ENCODE peak calls at places on chromosomes 16 and 17, in six cellular contexts. One of them, this sample, is unnamed. For H3K4me1, the result is how much of the 10 kb centered on the place peaks cover.

GRCh38 chr17:60398227-60398959 is 6.5 kb upstream of the USP32 start:
- DNase-seq in prostate gland: no peak
- DNase-seq in H1: no peak
- DNase-seq in SK-N-SH: no peak
- DNase-seq in breast epithelium: no peak
- DNase-seq in HCT116: no peak
- DNase-seq in this sample: no peak

GRCh38 chr16:4936181-4936990 is 562 bp downstream of the PPL start:
- DNase-seq in prostate gland: peak
- DNase-seq in H1: peak
- DNase-seq in SK-N-SH: peak
- DNase-seq in breast epithelium: no peak
- DNase-seq in HCT116: no peak
- DNase-seq in this sample: no peak

GRCh38 chr17:75031972-75032895 is 14.5 kb downstream of the ATP5PD start:
- DNase-seq in prostate gland: peak
- DNase-seq in H1: peak
- DNase-seq in SK-N-SH: peak
- DNase-seq in breast epithelium: peak
- DNase-seq in HCT116: peak
- DNase-seq in this sample: no peak

GRCh38 chr17:29592850-29593545 is at the start of gene ANKRD13B:
- DNase-seq in prostate gland: no peak
- DNase-seq in H1: peak
- DNase-seq in SK-N-SH: peak
- DNase-seq in breast epithelium: no peak
- DNase-seq in HCT116: no peak
- DNase-seq in this sample: no peak

GRCh38 chr16:73082608-73083007 is 34.7 kb upstream of the ZFHX3 start:
- DNase-seq in prostate gland: peak
- DNase-seq in H1: no peak
- DNase-seq in SK-N-SH: no peak
- DNase-seq in breast epithelium: no peak
- DNase-seq in HCT116: no peak
- DNase-seq in this sample: no peak

GRCh38 chr17:40322417-40323315 is 13.7 kb downstream of the RARA start:
- DNase-seq in prostate gland: no peak
- DNase-seq in H1: no peak
- DNase-seq in SK-N-SH: peak
- DNase-seq in breast epithelium: peak
- DNase-seq in HCT116: peak
- DNase-seq in this sample: no peak

GRCh38 chr17:5133311-5133710 is 17.5 kb downstream of the USP6 start:
- DNase-seq in prostate gland: peak
- DNase-seq in H1: no peak
- DNase-seq in SK-N-SH: no peak
- DNase-seq in breast epithelium: no peak
- DNase-seq in HCT116: no peak
- DNase-seq in this sample: no peak

GRCh38 chr17:42165751-42166150 is 11.0 kb upstream of the RAB5C start:
- DNase-seq in prostate gland: no peak
- DNase-seq in H1: no peak
- DNase-seq in SK-N-SH: no peak
- DNase-seq in breast epithelium: no peak
- DNase-seq in HCT116: no peak
- DNase-seq in this sample: no peak

GRCh38 chr16:87560428-87561199 is 41.7 kb upstream of the JPH3 start:
- DNase-seq in prostate gland: no peak
- DNase-seq in H1: peak
- DNase-seq in SK-N-SH: peak
- DNase-seq in breast epithelium: no peak
- DNase-seq in HCT116: peak
- DNase-seq in this sample: no peak

GRCh38 chr17:78774956-78775571 is 7.0 kb downstream of the CYTH1 start:
- DNase-seq in prostate gland: no peak
- DNase-seq in H1: no peak
- DNase-seq in SK-N-SH: no peak
- DNase-seq in breast epithelium: no peak
- DNase-seq in HCT116: no peak
- DNase-seq in this sample: no peak

GRCh38 chr16:56102159-56102798 is 89.0 kb upstream of the GNAO1 start:
- DNase-seq in prostate gland: no peak
- DNase-seq in H1: no peak
- DNase-seq in SK-N-SH: peak
- DNase-seq in breast epithelium: no peak
- DNase-seq in HCT116: no peak
- DNase-seq in this sample: no peak

GRCh38 chr17:63675231-63675606 is 24.7 kb downstream of the LIMD2 start:
- DNase-seq in prostate gland: no peak
- DNase-seq in H1: no peak
- DNase-seq in SK-N-SH: peak
- DNase-seq in breast epithelium: no peak
- DNase-seq in HCT116: no peak
- DNase-seq in this sample: no peak

GRCh38 chr17:2735896-2736295 is 13.6 kb downstream of the CCDC92B start:
- DNase-seq in prostate gland: no peak
- DNase-seq in H1: no peak
- DNase-seq in SK-N-SH: no peak
- DNase-seq in breast epithelium: no peak
- DNase-seq in HCT116: no peak
- DNase-seq in this sample: no peak

GRCh38 chr17:12637015-12637414 is 28.7 kb upstream of the MYOCD start:
- DNase-seq in prostate gland: no peak
- DNase-seq in H1: no peak
- DNase-seq in SK-N-SH: no peak
- DNase-seq in breast epithelium: no peak
- DNase-seq in HCT116: no peak
- DNase-seq in this sample: no peak

GRCh38 chr16:57424599-57424998 is 20.0 kb downstream of the CCL17 start:
- DNase-seq in prostate gland: no peak
- DNase-seq in H1: no peak
- DNase-seq in SK-N-SH: no peak
- DNase-seq in breast epithelium: no peak
- DNase-seq in HCT116: no peak
- DNase-seq in this sample: no peak

GRCh38 chr17:7475764-7476422 is 3.5 kb downstream of the ZBTB4 start:
- DNase-seq in prostate gland: no peak
- DNase-seq in H1: no peak
- DNase-seq in SK-N-SH: no peak
- DNase-seq in breast epithelium: no peak
- DNase-seq in HCT116: no peak
- DNase-seq in this sample: no peak

GRCh38 chr16:56700631-56701030 is 18.4 kb downstream of the MT1X start:
- DNase-seq in prostate gland: no peak
- DNase-seq in H1: no peak
- DNase-seq in SK-N-SH: no peak
- DNase-seq in breast epithelium: no peak
- DNase-seq in HCT116: no peak
- DNase-seq in this sample: no peak

GRCh38 chr17:79027274-79027924 is 3.4 kb downstream of the C1QTNF1 start:
- DNase-seq in prostate gland: no peak
- DNase-seq in H1: no peak
- DNase-seq in SK-N-SH: peak
- DNase-seq in breast epithelium: peak
- DNase-seq in HCT116: no peak
- DNase-seq in this sample: no peak

GRCh38 chr16:11235703-11235991 is 20.4 kb downstream of the SOCS1 start:
- DNase-seq in prostate gland: no peak
- DNase-seq in H1: no peak
- DNase-seq in SK-N-SH: no peak
- DNase-seq in breast epithelium: no peak
- DNase-seq in HCT116: no peak
- DNase-seq in this sample: no peak

GRCh38 chr17:48487221-48487620 is 43.6 kb downstream of the HOXB1 start:
- DNase-seq in prostate gland: no peak
- DNase-seq in H1: no peak
- DNase-seq in SK-N-SH: no peak
- DNase-seq in breast epithelium: no peak
- DNase-seq in HCT116: no peak
- DNase-seq in this sample: no peak

GRCh38 chr17:76091526-76092285 is 11.9 kb downstream of the EXOC7 start:
- DNase-seq in prostate gland: no peak
- DNase-seq in H1: no peak
- DNase-seq in SK-N-SH: no peak
- DNase-seq in breast epithelium: no peak
- DNase-seq in HCT116: no peak
- DNase-seq in this sample: no peak

GRCh38 chr16:2388875-2389433 is 40.3 kb upstream of the CCNF start:
- DNase-seq in prostate gland: peak
- DNase-seq in H1: no peak
- DNase-seq in SK-N-SH: no peak
- DNase-seq in breast epithelium: no peak
- DNase-seq in HCT116: no peak
- DNase-seq in this sample: no peak

GRCh38 chr16:3654249-3654991 is at the start of gene DNASE1:
- DNase-seq in prostate gland: no peak
- DNase-seq in H1: peak
- DNase-seq in SK-N-SH: peak
- DNase-seq in breast epithelium: no peak
- DNase-seq in HCT116: peak
- DNase-seq in this sample: no peak

GRCh38 chr17:30812218-30813177 is 12.0 kb downstream of the CRLF3 start:
- DNase-seq in prostate gland: no peak
- DNase-seq in H1: no peak
- DNase-seq in SK-N-SH: no peak
- DNase-seq in breast epithelium: no peak
- DNase-seq in HCT116: no peak
- DNase-seq in this sample: no peak
- H3K4me1 ChIP-seq in prostate gland: under half
- H3K4me1 ChIP-seq in H1: under half
- H3K4me1 ChIP-seq in SK-N-SH: under half
- H3K4me1 ChIP-seq in breast epithelium: under half
- H3K4me1 ChIP-seq in HCT116: under half
- H3K4me1 ChIP-seq in this sample: under half

GRCh38 chr16:23898682-23899430 is 63.1 kb downstream of the PRKCB start:
- DNase-seq in prostate gland: no peak
- DNase-seq in H1: no peak
- DNase-seq in SK-N-SH: no peak
- DNase-seq in breast epithelium: no peak
- DNase-seq in HCT116: no peak
- DNase-seq in this sample: no peak
- TF ChIP-seq POLR2AphosphoS5 in prostate gland: no peak
- TF ChIP-seq POLR2AphosphoS5 in H1: no peak
- TF ChIP-seq POLR2AphosphoS5 in SK-N-SH: no peak
- TF ChIP-seq POLR2AphosphoS5 in breast epithelium: no peak
- TF ChIP-seq POLR2AphosphoS5 in HCT116: no peak
- TF ChIP-seq POLR2AphosphoS5 in this sample: no peak

GRCh38 chr17:77325537-77325825 is 184.7 kb downstream of the SEC14L1 start:
- DNase-seq in prostate gland: no peak
- DNase-seq in H1: no peak
- DNase-seq in SK-N-SH: peak
- DNase-seq in breast epithelium: no peak
- DNase-seq in HCT116: no peak
- DNase-seq in this sample: no peak

GRCh38 chr17:77322284-77322533 is 181.4 kb downstream of the SEC14L1 start:
- DNase-seq in prostate gland: no peak
- DNase-seq in H1: no peak
- DNase-seq in SK-N-SH: no peak
- DNase-seq in breast epithelium: no peak
- DNase-seq in HCT116: no peak
- DNase-seq in this sample: no peak

GRCh38 chr17:77322534-77323412 is 182.0 kb downstream of the SEC14L1 start:
- DNase-seq in prostate gland: no peak
- DNase-seq in H1: no peak
- DNase-seq in SK-N-SH: peak
- DNase-seq in breast epithelium: peak
- DNase-seq in HCT116: peak
- DNase-seq in this sample: peak

GRCh38 chr17:77324227-77324626 is 183.5 kb downstream of the SEC14L1 start:
- DNase-seq in prostate gland: no peak
- DNase-seq in H1: no peak
- DNase-seq in SK-N-SH: peak
- DNase-seq in breast epithelium: peak
- DNase-seq in HCT116: no peak
- DNase-seq in this sample: peak

DNA sequence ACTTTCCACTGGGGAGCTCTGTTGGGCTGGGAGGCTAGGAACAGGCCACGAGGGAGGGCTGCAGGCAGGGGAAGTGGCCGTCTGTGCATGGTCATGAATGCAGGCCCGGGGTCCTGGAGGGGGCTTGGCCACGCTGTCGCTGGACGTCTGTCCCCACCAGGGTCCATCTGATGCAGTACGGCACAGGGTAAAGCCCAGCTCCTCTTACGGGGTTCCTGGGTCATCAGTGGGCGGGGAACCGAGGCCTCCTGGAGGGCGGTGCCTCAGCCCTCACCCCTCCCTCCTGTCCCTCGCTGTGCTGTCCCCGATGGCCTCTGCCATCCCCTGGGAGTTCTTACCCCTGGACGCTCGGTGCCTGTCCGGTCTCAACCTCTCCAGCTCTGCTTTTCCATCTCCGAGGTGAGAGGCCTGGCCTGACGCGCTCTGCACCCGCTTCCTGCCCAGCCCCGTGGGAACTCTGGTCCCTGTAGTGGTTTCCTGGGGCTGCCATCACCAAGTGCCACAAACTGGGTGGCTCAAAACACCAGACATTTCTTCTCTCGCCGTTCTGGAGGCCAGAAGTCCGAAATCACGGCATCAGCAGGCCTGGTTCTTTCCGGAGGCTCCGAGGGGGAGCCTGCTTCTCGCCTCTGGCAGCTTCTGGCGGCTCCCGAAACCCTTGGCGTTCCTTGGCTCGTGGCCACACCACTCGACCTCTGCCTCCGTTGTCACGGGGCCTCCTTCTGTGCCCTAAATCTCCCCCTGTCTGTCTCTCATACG is 182.8 kb downstream of the SEC14L1 start:
- DNase-seq in prostate gland: no peak
- DNase-seq in H1: peak
- DNase-seq in SK-N-SH: peak
- DNase-seq in breast epithelium: peak
- DNase-seq in HCT116: no peak
- DNase-seq in this sample: no peak
- H3K4me1 ChIP-seq in prostate gland: under half
- H3K4me1 ChIP-seq in H1: under half
- H3K4me1 ChIP-seq in SK-N-SH: half or more
- H3K4me1 ChIP-seq in breast epithelium: under half
- H3K4me1 ChIP-seq in HCT116: half or more
- H3K4me1 ChIP-seq in this sample: half or more

DNA sequence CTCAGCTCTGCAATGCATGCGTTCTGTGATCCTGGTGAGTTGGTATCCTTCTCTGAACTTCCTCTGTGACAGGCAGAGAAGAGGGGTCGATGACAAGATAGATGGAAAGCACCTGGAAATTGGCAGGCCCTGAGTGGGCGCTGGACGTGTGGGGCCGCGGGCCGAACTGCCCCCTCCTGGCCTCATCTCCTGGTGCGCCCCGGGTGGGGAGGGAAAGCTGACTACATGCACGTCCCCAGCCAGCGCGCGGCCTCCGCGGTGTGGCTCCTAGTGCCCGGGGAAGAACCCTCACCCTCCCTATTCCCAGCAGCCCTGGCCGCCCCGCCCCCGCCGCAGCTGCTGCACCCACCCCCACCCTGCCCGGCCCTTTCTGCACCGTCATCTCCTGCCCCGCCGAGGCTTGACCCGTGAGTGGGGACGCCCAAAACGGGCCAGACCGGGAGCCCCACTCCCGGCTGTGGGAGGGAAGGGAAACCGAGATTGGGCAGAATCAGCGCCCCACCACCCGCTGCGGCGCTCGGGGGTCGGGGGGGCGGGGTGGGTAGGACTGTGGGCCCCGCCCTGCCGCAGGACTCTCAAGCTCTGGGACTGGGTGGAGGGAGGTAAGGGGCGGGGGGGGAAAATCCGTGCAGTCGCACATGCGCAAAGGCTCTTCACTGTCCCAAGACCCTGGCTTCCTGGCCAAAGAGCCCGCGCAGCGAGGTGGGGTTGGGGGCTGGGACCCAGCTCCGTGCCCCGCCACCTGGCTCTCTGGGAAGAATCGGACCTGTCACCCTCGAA is at the start of gene NOL3:
- DNase-seq in prostate gland: peak
- DNase-seq in H1: peak
- DNase-seq in SK-N-SH: peak
- DNase-seq in breast epithelium: peak
- DNase-seq in HCT116: no peak
- DNase-seq in this sample: no peak
- TF ChIP-seq POLR2AphosphoS5 in prostate gland: no peak
- TF ChIP-seq POLR2AphosphoS5 in H1: no peak
- TF ChIP-seq POLR2AphosphoS5 in SK-N-SH: peak
- TF ChIP-seq POLR2AphosphoS5 in breast epithelium: peak
- TF ChIP-seq POLR2AphosphoS5 in HCT116: peak
- TF ChIP-seq POLR2AphosphoS5 in this sample: peak